ENCODE peak calls at places on chromosomes 2 and 18, in four cellular contexts. V is A549, X is pancreas, N is choroid plexus epithelial cell. Q is an unnamed sample.
A peak's percentile ranks its signal among the peaks of the same experiment; 100 is the strongest.

GRCh38 chr18:23626451-23627279 is 36.0 kb downstream of the ANKRD29 start:
- DNase-seq in V (no peak), X (no peak), N (peak; percentile 55), Q (no peak)

GRCh38 chr2:165376571-165376975 is 92.9 kb upstream of the CSRNP3 start:
- DNase-seq in V (no peak), X (no peak), N (no peak), Q (no peak)

GRCh38 chr18:48986851-48987761 is 36.3 kb upstream of the SMAD7 start:
- DNase-seq in V (no peak), X (no peak), N (no peak), Q (no peak)

GRCh38 chr2:241188386-241189092 is at the start of gene ANO7:
- DNase-seq in V (no peak), X (no peak), N (no peak), Q (no peak)

GRCh38 chr18:22349317-22349898 is 68.3 kb downstream of the CTAGE1 start:
- DNase-seq in V (no peak), X (no peak), N (peak; percentile 7), Q (no peak)

GRCh38 chr2:64641585-64641984 is 12.1 kb downstream of the SERTAD2 start:
- DNase-seq in V (no peak), X (peak; percentile 48), N (no peak), Q (no peak)

GRCh38 chr2:228728961-228729360 is 542.1 kb downstream of the PID1 start:
- DNase-seq in V (no peak), X (no peak), N (peak; percentile 13), Q (no peak)

GRCh38 chr2:29433920-29434319 is 318.7 kb downstream of the CLIP4 start:
- DNase-seq in V (no peak), X (no peak), N (no peak), Q (no peak)

GRCh38 chr18:44392933-44393332 is 287.8 kb upstream of the SETBP1 start:
- DNase-seq in V (no peak), X (no peak), N (no peak), Q (no peak)

GRCh38 chr2:159856760-159857159 is 58.8 kb upstream of the CD302 start:
- DNase-seq in V (no peak), X (no peak), N (no peak), Q (no peak)

GRCh38 chr2:241184901-241185300 is 3.6 kb upstream of the ANO7 start:
- DNase-seq in V (no peak), X (no peak), N (no peak), Q (no peak)

GRCh38 chr2:170973492-170974303 is 44.6 kb downstream of the GORASP2 start:
- DNase-seq in V (peak; percentile 87), X (peak; percentile 97), N (peak; percentile 79), Q (no peak)

GRCh38 chr2:74532222-74532621 is 2.5 kb downstream of the HTRA2 start:
- DNase-seq in V (peak; percentile 55), X (no peak), N (peak; percentile 75), Q (no peak)

GRCh38 chr2:160156665-160157064 is 43.4 kb downstream of the ITGB6 start:
- DNase-seq in V (no peak), X (no peak), N (peak; percentile 72), Q (no peak)

GRCh38 chr2:241136661-241137260 is 12.5 kb downstream of the PASK start:
- DNase-seq in V (no peak), X (peak; percentile 28), N (no peak), Q (no peak)

GRCh38 chr2:203431391-203432185 is 103.4 kb downstream of the ABI2 start:
- DNase-seq in V (no peak), X (no peak), N (peak; percentile 36), Q (no peak)

GRCh38 chr2:172467382-172467781 is 40.0 kb downstream of the ITGA6 start:
- DNase-seq in V (no peak), X (no peak), N (peak; percentile 60), Q (no peak)

GRCh38 chr2:70566906-70567305 is 13.3 kb upstream of the TGFA start:
- DNase-seq in V (no peak), X (no peak), N (no peak), Q (no peak)

GRCh38 chr2:192498747-192499146 is 304.0 kb upstream of the TMEFF2 start:
- DNase-seq in V (no peak), X (no peak), N (peak; percentile 2), Q (no peak)

GRCh38 chr2:46689993-46690392 is 210.6 kb downstream of the TMEM247 start:
- DNase-seq in V (no peak), X (no peak), N (peak; percentile 37), Q (no peak)

GRCh38 chr2:241734208-241734466 is 293 bp upstream of the D2HGDH start:
- DNase-seq in V (no peak), X (no peak), N (no peak), Q (no peak)

GRCh38 chr2:62578837-62579640 is 73.0 kb upstream of the TMEM17 start:
- DNase-seq in V (peak; percentile 65), X (no peak), N (peak; percentile 80), Q (peak; percentile 75)

GRCh38 chr2:231530099-231531085 is at the start of gene NMUR1:
- DNase-seq in V (peak; percentile 48), X (peak; percentile 90), N (no peak), Q (no peak)

GRCh38 chr2:81976998-81977397 is 1672.4 kb upstream of the LRRTM1 start:
- DNase-seq in V (no peak), X (no peak), N (no peak), Q (no peak)

GRCh38 chr2:8141079-8141762 is 540.6 kb upstream of the ID2 start:
- DNase-seq in V (no peak), X (no peak), N (no peak), Q (no peak)

GRCh38 chr2:152434395-152435182 is 99.6 kb downstream of the FMNL2 start:
- DNase-seq in V (no peak), X (no peak), N (no peak), Q (no peak)

GRCh38 chr2:31319391-31320175 is 85.6 kb downstream of the EHD3 start:
- DNase-seq in V (no peak), X (no peak), N (peak; percentile 96), Q (no peak)

GRCh38 chr2:177275671-177276070 is 11.1 kb upstream of the NFE2L2 start:
- DNase-seq in V (no peak), X (no peak), N (peak; percentile 90), Q (no peak)

GRCh38 chr18:6992761-6993160 is 124.8 kb downstream of the LAMA1 start:
- DNase-seq in V (no peak), X (no peak), N (no peak), Q (no peak)

GRCh38 chr2:64329848-64330247 is 124.1 kb upstream of the LGALSL start:
- DNase-seq in V (no peak), X (no peak), N (no peak), Q (no peak)

GRCh38 chr2:41662461-41662860 is 385.4 kb upstream of the PKDCC start:
- DNase-seq in V (no peak), X (no peak), N (no peak), Q (no peak)

GRCh38 chr2:158464426-158465281 is 7.9 kb downstream of the PKP4 start:
- DNase-seq in V (peak; percentile 56), X (no peak), N (peak; percentile 52), Q (no peak)

GRCh38 chr18:56146565-56146964 is 491.8 kb downstream of the TXNL1 start:
- DNase-seq in V (no peak), X (no peak), N (no peak), Q (no peak)

GRCh38 chr2:48844418-48845155 is 89.1 kb upstream of the LHCGR start:
- DNase-seq in V (no peak), X (no peak), N (peak; percentile 50), Q (peak; percentile 26)

GRCh38 chr2:10912076-10912731 is 470 bp downstream of the KCNF1 start:
- DNase-seq in V (no peak), X (no peak), N (no peak), Q (no peak)

GRCh38 chr18:26457611-26458350 is 90.6 kb downstream of the KCTD1 start:
- DNase-seq in V (no peak), X (no peak), N (no peak), Q (no peak)

GRCh38 chr2:24885221-24886113 is 34.6 kb downstream of the ADCY3 start:
- DNase-seq in V (no peak), X (no peak), N (no peak), Q (no peak)

GRCh38 chr2:3169106-3169870 is 208.3 kb downstream of the EIPR1 start:
- DNase-seq in V (no peak), X (peak; percentile 30), N (peak; percentile 50), Q (no peak)
- TF ChIP-seq CTCF in V (no peak), X (no peak), N (peak; percentile 10), Q (peak; percentile 3)

DNA sequence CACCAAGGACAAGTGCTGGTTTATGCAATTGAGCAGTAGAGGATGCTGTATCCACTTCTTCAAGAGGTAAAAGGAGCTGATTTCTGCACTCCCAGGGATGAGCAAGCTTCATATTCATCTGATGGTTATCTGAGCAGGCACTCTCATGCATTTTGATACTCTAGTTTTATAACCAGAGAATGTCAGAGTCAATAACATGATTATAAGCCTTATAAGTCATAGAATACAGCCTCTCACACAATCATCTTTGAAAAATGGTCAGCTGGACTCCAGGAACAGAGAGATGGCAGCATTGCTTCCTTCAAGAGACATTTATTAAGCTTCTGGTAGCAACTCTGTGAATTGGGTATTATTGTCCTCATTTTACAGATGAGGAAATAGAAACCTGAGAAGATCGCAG is 167.1 kb downstream of the SLC8A1 start:
- DNase-seq in V (no peak), X (no peak), N (no peak), Q (no peak)
- TF ChIP-seq CTCF in V (no peak), X (no peak), N (peak; percentile 5), Q (no peak)

DNA sequence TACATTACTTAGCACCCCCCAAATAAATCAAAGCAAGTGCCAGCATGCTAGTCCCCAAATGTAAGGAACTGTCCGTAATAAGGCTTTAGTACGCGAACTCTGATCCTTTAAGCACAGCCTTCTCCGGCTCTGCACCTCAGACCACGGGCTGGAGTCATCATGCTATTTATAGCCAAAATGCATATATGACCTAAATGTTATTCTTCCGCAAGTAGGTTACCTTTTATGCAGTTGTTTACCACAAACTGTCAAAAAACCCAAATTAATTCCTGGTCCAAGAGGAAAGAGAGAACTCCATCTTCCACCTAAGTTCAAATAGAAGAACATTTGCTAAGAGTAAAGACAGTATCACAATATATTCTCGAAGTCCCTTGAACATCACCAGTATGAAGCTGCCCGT is 42.7 kb downstream of the ZNF516 start:
- DNase-seq in V (no peak), X (no peak), N (peak; percentile 66), Q (no peak)
- TF ChIP-seq CTCF in V (no peak), X (no peak), N (no peak), Q (no peak)

DNA sequence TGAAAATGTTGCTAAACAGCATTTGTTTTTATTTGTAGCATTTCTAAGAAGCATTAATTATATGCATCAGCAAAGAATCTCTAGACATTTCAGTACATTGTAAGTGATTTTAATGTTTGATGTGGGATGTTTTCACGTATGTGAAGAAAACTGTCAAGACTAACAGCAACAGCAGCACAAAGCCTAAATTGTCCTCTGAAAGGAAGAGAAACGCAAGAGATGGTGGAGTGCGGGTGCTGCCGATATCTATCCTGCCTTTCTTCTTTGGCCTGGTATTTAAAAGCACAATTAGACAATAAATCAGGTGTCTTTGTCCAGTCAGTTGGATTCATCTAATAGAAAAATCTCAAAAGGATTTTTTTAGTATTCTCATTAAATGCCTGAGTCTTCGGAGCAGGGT is 3.1 kb downstream of the TWIST2 start:
- DNase-seq in V (no peak), X (no peak), N (no peak), Q (no peak)
- TF ChIP-seq CTCF in V (no peak), X (no peak), N (no peak), Q (no peak)

DNA sequence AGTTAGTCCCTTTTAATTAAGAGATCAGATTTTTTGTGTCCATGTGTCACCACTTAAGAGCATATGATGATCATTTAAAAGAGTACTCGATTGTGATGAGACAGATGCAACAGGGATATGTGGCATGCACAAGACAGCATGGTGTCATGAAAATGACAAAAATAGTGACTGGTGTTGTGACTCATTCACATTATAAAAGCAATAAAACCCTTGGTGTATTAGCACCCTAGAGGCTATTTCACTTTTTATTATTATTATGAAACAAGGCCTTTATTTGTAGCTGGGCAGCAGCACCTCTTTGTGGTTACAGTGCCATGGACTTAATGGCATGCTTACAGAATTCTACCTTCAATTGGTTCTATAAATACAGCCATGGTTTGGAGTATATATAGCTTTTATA is 1296.0 kb upstream of the ZEB2 start:
- DNase-seq in V (no peak), X (no peak), N (no peak), Q (no peak)
- TF ChIP-seq CTCF in V (no peak), X (no peak), N (no peak), Q (no peak)